ENCODE peak calls at places on chromosomes 3 and 15, in six cellular contexts. M is HCT116; Y is brain microvascular endothelial cell; V is H9; I is CD4-positive, alpha-beta T cell; P is heart left ventricle. C is an unnamed sample. For H3K27me3, the result is how much of the 10 kb centered on the place peaks cover.

GRCh38 chr15:52557242-52557641 is 11.6 kb downstream of the ARPP19 start:
- DNase-seq in M (no peak), Y (no peak), V (no peak), I (no peak), P (no peak), C (no peak)

GRCh38 chr15:34341922-34342736 is 807 bp downstream of the NOP10 start:
- DNase-seq in M (no peak), Y (no peak), V (no peak), I (no peak), P (no peak), C (no peak)

GRCh38 chr15:92898988-92899909 is 875 bp upstream of the CHD2 start:
- DNase-seq in M (peak), Y (no peak), V (no peak), I (no peak), P (no peak), C (no peak)

GRCh38 chr3:196684548-196685407 is 27.3 kb downstream of the CEP19 start:
- DNase-seq in M (peak), Y (peak), V (peak), I (peak), P (peak), C (no peak)

GRCh38 chr3:33749546-33750215 is 31.6 kb upstream of the CLASP2 start:
- DNase-seq in M (no peak), Y (no peak), V (no peak), I (no peak), P (no peak), C (no peak)

GRCh38 chr3:190385835-190386688 is 1.9 kb upstream of the CLDN16 start:
- DNase-seq in M (peak), Y (peak), V (no peak), I (no peak), P (no peak), C (peak)

GRCh38 chr3:99714575-99714974 is 76.2 kb downstream of the COL8A1 start:
- DNase-seq in M (no peak), Y (no peak), V (no peak), I (no peak), P (no peak), C (no peak)

GRCh38 chr15:37015025-37015424 is 85.3 kb downstream of the MEIS2 start:
- DNase-seq in M (no peak), Y (no peak), V (no peak), I (no peak), P (no peak), C (no peak)

GRCh38 chr3:120495809-120496208 is 45.0 kb upstream of the FSTL1 start:
- DNase-seq in M (no peak), Y (no peak), V (no peak), I (no peak), P (no peak), C (no peak)

GRCh38 chr15:50390549-50391264 is 33.5 kb upstream of the USP8 start:
- DNase-seq in M (no peak), Y (no peak), V (no peak), I (no peak), P (no peak), C (no peak)

GRCh38 chr3:37347941-37348340 is 173.6 kb upstream of the LRRFIP2 start:
- DNase-seq in M (no peak), Y (no peak), V (no peak), I (no peak), P (no peak), C (no peak)

GRCh38 chr3:115804722-115805121 is 181.4 kb downstream of the GAP43 start:
- DNase-seq in M (no peak), Y (peak), V (no peak), I (no peak), P (no peak), C (no peak)

GRCh38 chr15:91047545-91048199 is 25.3 kb upstream of the VPS33B start:
- DNase-seq in M (no peak), Y (no peak), V (no peak), I (no peak), P (no peak), C (no peak)

GRCh38 chr15:63504979-63505841 is 817 bp downstream of the USP3 start:
- DNase-seq in M (no peak), Y (peak), V (peak), I (peak), P (peak), C (no peak)

GRCh38 chr15:67720556-67721175 is 104.6 kb upstream of the SKOR1 start:
- DNase-seq in M (no peak), Y (no peak), V (no peak), I (no peak), P (no peak), C (peak)

GRCh38 chr3:61979645-61980430 is 393.5 kb downstream of the FEZF2 start:
- DNase-seq in M (no peak), Y (no peak), V (no peak), I (no peak), P (no peak), C (no peak)

GRCh38 chr3:105906834-105907233 is 38.0 kb upstream of the CBLB start:
- DNase-seq in M (no peak), Y (peak), V (no peak), I (no peak), P (peak), C (no peak)

GRCh38 chr15:77959094-77959879 is 118.2 kb downstream of the TBC1D2B start:
- DNase-seq in M (peak), Y (peak), V (peak), I (peak), P (peak), C (no peak)

GRCh38 chr3:30408105-30408557 is 198.3 kb upstream of the TGFBR2 start:
- DNase-seq in M (no peak), Y (peak), V (no peak), I (no peak), P (no peak), C (no peak)

GRCh38 chr3:3798641-3799113 is 554 bp upstream of the LRRN1 start:
- DNase-seq in M (no peak), Y (no peak), V (peak), I (no peak), P (no peak), C (no peak)

GRCh38 chr3:165753560-165753959 is 83.7 kb downstream of the BCHE start:
- DNase-seq in M (no peak), Y (peak), V (no peak), I (no peak), P (no peak), C (peak)

GRCh38 chr3:23288286-23288685 is 85.2 kb downstream of the UBE2E2 start:
- DNase-seq in M (no peak), Y (peak), V (no peak), I (no peak), P (no peak), C (no peak)

GRCh38 chr3:312170-312569 is 115.6 kb downstream of the CHL1 start:
- DNase-seq in M (no peak), Y (no peak), V (no peak), I (no peak), P (no peak), C (no peak)

GRCh38 chr3:126014252-126014651 is 45.3 kb downstream of the ROPN1B start:
- DNase-seq in M (no peak), Y (peak), V (peak), I (no peak), P (no peak), C (no peak)

GRCh38 chr3:143081844-143082778 is 37.5 kb upstream of the CHST2 start:
- DNase-seq in M (no peak), Y (no peak), V (no peak), I (no peak), P (no peak), C (no peak)

GRCh38 chr3:167051421-167051820 is 328.7 kb downstream of the ZBBX start:
- DNase-seq in M (no peak), Y (no peak), V (peak), I (no peak), P (no peak), C (no peak)

GRCh38 chr3:156910022-156910421 is 83.9 kb downstream of the LEKR1 start:
- DNase-seq in M (no peak), Y (no peak), V (no peak), I (no peak), P (no peak), C (no peak)

GRCh38 chr15:90834626-90835025 is 33.8 kb upstream of the FURIN start:
- DNase-seq in M (no peak), Y (no peak), V (no peak), I (no peak), P (no peak), C (no peak)

GRCh38 chr3:73549071-73549600 is 75.6 kb downstream of the PDZRN3 start:
- DNase-seq in M (no peak), Y (no peak), V (no peak), I (no peak), P (no peak), C (no peak)

GRCh38 chr15:27592036-27592725 is 506.9 kb downstream of the OCA2 start:
- DNase-seq in M (no peak), Y (no peak), V (no peak), I (no peak), P (no peak), C (no peak)

GRCh38 chr3:58340594-58341244 is 8.0 kb downstream of the PXK start:
- DNase-seq in M (no peak), Y (no peak), V (no peak), I (no peak), P (no peak), C (no peak)

GRCh38 chr15:87736401-87736800 is 520.1 kb downstream of the NTRK3 start:
- DNase-seq in M (no peak), Y (peak), V (no peak), I (no peak), P (no peak), C (no peak)

GRCh38 chr15:70647396-70647795 is 116.0 kb downstream of the UACA start:
- DNase-seq in M (no peak), Y (no peak), V (no peak), I (no peak), P (no peak), C (no peak)

GRCh38 chr3:14552041-14552648 is 12.0 kb upstream of the GRIP2 start:
- DNase-seq in M (no peak), Y (no peak), V (no peak), I (no peak), P (no peak), C (no peak)
- H3K27me3 ChIP-seq in M (under half), Y (under half), V (under half), I (under half), P (under half), C (half or more)

DNA sequence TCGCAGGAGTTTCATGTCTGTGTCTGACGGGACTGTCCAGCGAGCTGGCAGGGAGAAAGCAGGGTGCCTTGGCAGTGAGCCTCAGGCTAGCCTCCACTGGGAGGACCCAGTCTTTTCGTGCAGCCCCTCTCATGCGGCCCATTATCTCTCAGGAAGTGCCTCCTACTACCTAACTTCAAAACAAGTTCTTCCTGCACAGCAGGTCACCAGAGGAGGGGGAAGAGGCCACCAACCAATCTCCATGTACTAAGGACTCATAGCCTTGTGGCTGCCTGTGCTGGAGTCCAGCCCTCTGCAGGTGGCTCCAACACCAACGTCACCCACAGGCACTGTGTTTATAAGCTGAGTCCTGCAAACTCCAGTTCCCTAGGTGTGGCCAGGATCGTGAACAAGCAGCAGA is 4.8 kb downstream of the VIPR1 start:
- DNase-seq in M (no peak), Y (no peak), V (peak), I (no peak), P (no peak), C (no peak)
- H3K27me3 ChIP-seq in M (under half), Y (under half), V (under half), I (under half), P (under half), C (under half)

GRCh38 chr15:45653702-45654424 is 19.0 kb downstream of the SQOR start:
- DNase-seq in M (no peak), Y (no peak), V (no peak), I (no peak), P (no peak), C (no peak)

GRCh38 chr15:45660231-45660979 is 25.6 kb downstream of the SQOR start:
- DNase-seq in M (no peak), Y (no peak), V (no peak), I (no peak), P (no peak), C (no peak)

GRCh38 chr15:45657769-45658545 is 23.1 kb downstream of the SQOR start:
- DNase-seq in M (no peak), Y (no peak), V (no peak), I (no peak), P (no peak), C (no peak)

GRCh38 chr15:45650889-45651525 is 16.2 kb downstream of the SQOR start:
- DNase-seq in M (no peak), Y (no peak), V (no peak), I (no peak), P (no peak), C (no peak)

GRCh38 chr15:45654749-45655148 is 19.9 kb downstream of the SQOR start:
- DNase-seq in M (no peak), Y (no peak), V (no peak), I (no peak), P (no peak), C (no peak)
- H3K27me3 ChIP-seq in M (under half), Y (under half), V (under half), I (under half), P (under half), C (under half)

GRCh38 chr3:129026728-129027543 is 25.8 kb downstream of the EFCC1 start:
- DNase-seq in M (peak), Y (peak), V (peak), I (peak), P (peak), C (peak)

GRCh38 chr3:129023909-129024308 is 22.8 kb downstream of the EFCC1 start:
- DNase-seq in M (no peak), Y (no peak), V (no peak), I (no peak), P (no peak), C (no peak)

GRCh38 chr3:129025108-129025507 is 24.0 kb downstream of the EFCC1 start:
- DNase-seq in M (no peak), Y (no peak), V (no peak), I (no peak), P (no peak), C (no peak)

GRCh38 chr3:129027544-129027880 is 26.4 kb downstream of the EFCC1 start:
- DNase-seq in M (no peak), Y (no peak), V (no peak), I (no peak), P (no peak), C (no peak)

GRCh38 chr3:129025691-129026435 is 24.8 kb downstream of the EFCC1 start:
- DNase-seq in M (no peak), Y (no peak), V (no peak), I (no peak), P (peak), C (no peak)
- H3K27me3 ChIP-seq in M (under half), Y (under half), V (under half), I (under half), P (under half), C (under half)

GRCh38 chr3:139319428-139320402 is 24.1 kb upstream of the MRPS22 start:
- DNase-seq in M (no peak), Y (no peak), V (peak), I (no peak), P (no peak), C (no peak)

GRCh38 chr3:139318431-139318816 is 25.4 kb upstream of the MRPS22 start:
- DNase-seq in M (no peak), Y (no peak), V (no peak), I (no peak), P (no peak), C (no peak)

GRCh38 chr3:139318826-139319225 is 25.0 kb upstream of the MRPS22 start:
- DNase-seq in M (no peak), Y (no peak), V (no peak), I (no peak), P (no peak), C (no peak)

GRCh38 chr3:139317215-139317614 is 26.6 kb upstream of the MRPS22 start:
- DNase-seq in M (no peak), Y (no peak), V (no peak), I (no peak), P (no peak), C (no peak)

GRCh38 chr3:139317660-139318430 is 26.0 kb upstream of the MRPS22 start:
- DNase-seq in M (peak), Y (no peak), V (no peak), I (no peak), P (no peak), C (no peak)
- H3K27me3 ChIP-seq in M (under half), Y (under half), V (under half), I (under half), P (under half), C (under half)

GRCh38 chr3:172449468-172450149 is 1.4 kb upstream of the GHSR start:
- DNase-seq in M (no peak), Y (peak), V (peak), I (no peak), P (no peak), C (no peak)
- H3K27me3 ChIP-seq in M (under half), Y (under half), V (under half), I (half or more), P (under half), C (under half)

GRCh38 chr15:76146808-76147207 is 87.0 kb downstream of the TMEM266 start:
- DNase-seq in M (no peak), Y (no peak), V (no peak), I (no peak), P (no peak), C (no peak)
- H3K27me3 ChIP-seq in M (under half), Y (under half), V (under half), I (under half), P (under half), C (under half)

GRCh38 chr3:147392083-147392916 is 14.0 kb downstream of the ZIC4 start:
- DNase-seq in M (no peak), Y (peak), V (peak), I (no peak), P (no peak), C (no peak)
- H3K27me3 ChIP-seq in M (under half), Y (under half), V (half or more), I (half or more), P (half or more), C (half or more)

GRCh38 chr15:74127255-74127953 is 3.0 kb upstream of the ISLR2 start:
- DNase-seq in M (peak), Y (peak), V (peak), I (peak), P (peak), C (no peak)

GRCh38 chr15:74130089-74130848 is at the start of gene ISLR2:
- DNase-seq in M (no peak), Y (no peak), V (no peak), I (no peak), P (no peak), C (no peak)

GRCh38 chr15:74127954-74128784 is 2.2 kb upstream of the ISLR2 start:
- DNase-seq in M (no peak), Y (no peak), V (no peak), I (no peak), P (no peak), C (no peak)

GRCh38 chr15:74129411-74130088 is 836 bp upstream of the ISLR2 start:
- DNase-seq in M (no peak), Y (no peak), V (peak), I (no peak), P (no peak), C (no peak)

DNA sequence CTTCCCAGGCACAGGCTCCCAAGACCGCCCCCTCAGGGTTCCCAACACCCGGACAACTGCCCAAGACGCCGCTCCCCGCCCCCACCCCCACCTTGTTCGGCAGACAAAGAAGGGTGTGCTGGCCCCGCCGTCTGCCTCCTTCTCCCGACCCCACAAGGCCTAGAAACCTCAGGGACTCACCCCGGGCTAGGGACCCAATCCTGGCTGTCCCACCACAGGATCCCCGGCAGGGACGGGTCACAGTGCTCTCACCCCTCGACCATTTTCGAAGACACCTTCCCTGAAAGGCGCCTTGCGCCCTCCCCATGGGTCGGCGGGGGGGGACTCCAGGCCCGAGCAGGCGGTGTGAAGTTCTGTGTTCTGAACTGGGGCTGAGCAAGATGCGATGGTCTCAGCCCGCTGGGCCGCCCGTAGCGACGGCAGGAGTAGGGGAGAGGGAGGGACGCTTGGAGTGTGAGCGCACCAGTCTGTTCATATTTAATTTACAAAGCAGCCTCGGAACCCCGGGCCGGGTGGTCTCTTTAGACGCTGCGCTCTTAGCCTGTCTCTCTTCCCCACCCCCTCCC is 1.5 kb upstream of the ISLR2 start:
- DNase-seq in M (no peak), Y (no peak), V (no peak), I (no peak), P (peak), C (no peak)
- H3K27me3 ChIP-seq in M (under half), Y (half or more), V (half or more), I (half or more), P (under half), C (half or more)

GRCh38 chr3:128468285-128468790 is 1.6 kb upstream of the DNAJB8 start:
- DNase-seq in M (no peak), Y (no peak), V (no peak), I (no peak), P (no peak), C (no peak)
- H3K27me3 ChIP-seq in M (under half), Y (under half), V (under half), I (under half), P (under half), C (under half)

C was measured in kidney epithelial cell.